ENCODE peak calls at places on chromosome 6, in nine cellular contexts. J, N, F, X, G, V, C, M and Q are unnamed samples.

GRCh38 chr6:80457044-80457933 is 350.8 kb downstream of the BCKDHB start:
- DNase-seq in G (peak; percentile 75), C (peak; percentile 66), J (peak; percentile 97), F (no peak), V (no peak), N (no peak), M (peak; percentile 73), X (peak; percentile 71), Q (no peak)

GRCh38 chr6:85404497-85405174 is 45.2 kb upstream of the NT5E start:
- DNase-seq in J (peak; percentile 89), G (peak; percentile 92), N (no peak), M (no peak), C (no peak), V (no peak), X (no peak), F (no peak), Q (no peak)

GRCh38 chr6:164417537-164417936 is 891.9 kb downstream of the C6orf118 start:
- DNase-seq in N (no peak), J (no peak), F (no peak), M (no peak), X (no peak), G (no peak), C (no peak), V (no peak), Q (no peak)

GRCh38 chr6:107435798-107436197 is 23.6 kb downstream of the PDSS2 start:
- DNase-seq in F (no peak), M (no peak), C (no peak), J (peak; percentile 6), G (no peak), V (no peak), N (no peak), X (no peak), Q (no peak)

GRCh38 chr6:12537389-12537788 is 179.2 kb upstream of the PHACTR1 start:
- DNase-seq in C (no peak), N (no peak), M (no peak), F (no peak), J (peak; percentile 96), V (no peak), X (no peak), G (peak; percentile 69), Q (no peak)

GRCh38 chr6:131013495-131013894 is 49.5 kb downstream of the EPB41L2 start:
- DNase-seq in M (peak; percentile 23), F (no peak), G (no peak), C (no peak), V (no peak), X (no peak), N (no peak), J (peak; percentile 94), Q (no peak)

GRCh38 chr6:45759134-45759849 is 256.4 kb downstream of the CLIC5 start:
- DNase-seq in X (no peak), J (no peak), M (no peak), V (no peak), F (no peak), G (no peak), N (no peak), C (no peak), Q (no peak)

GRCh38 chr6:109526905-109527628 is 44.0 kb upstream of the ZBTB24 start:
- DNase-seq in V (peak; percentile 42), X (peak; percentile 42), C (no peak), M (no peak), F (peak; percentile 78), G (peak; percentile 49), N (peak; percentile 7), J (peak; percentile 85), Q (peak; percentile 52)

GRCh38 chr6:108463789-108464188 is 96.9 kb upstream of the FOXO3 start:
- DNase-seq in J (peak; percentile 52), M (no peak), G (no peak), N (no peak), C (no peak), X (no peak), V (no peak), F (no peak), Q (no peak)

GRCh38 chr6:131400054-131400781 is 172.8 kb upstream of the ARG1 start:
- DNase-seq in V (no peak), M (no peak), N (no peak), G (peak; percentile 56), F (no peak), C (no peak), J (peak; percentile 72), X (no peak), Q (no peak)

GRCh38 chr6:149118737-149119653 is 198.5 kb upstream of the TAB2 start:
- DNase-seq in F (no peak), V (no peak), M (no peak), C (no peak), N (no peak), G (no peak), J (no peak), X (no peak), Q (no peak)

DNA sequence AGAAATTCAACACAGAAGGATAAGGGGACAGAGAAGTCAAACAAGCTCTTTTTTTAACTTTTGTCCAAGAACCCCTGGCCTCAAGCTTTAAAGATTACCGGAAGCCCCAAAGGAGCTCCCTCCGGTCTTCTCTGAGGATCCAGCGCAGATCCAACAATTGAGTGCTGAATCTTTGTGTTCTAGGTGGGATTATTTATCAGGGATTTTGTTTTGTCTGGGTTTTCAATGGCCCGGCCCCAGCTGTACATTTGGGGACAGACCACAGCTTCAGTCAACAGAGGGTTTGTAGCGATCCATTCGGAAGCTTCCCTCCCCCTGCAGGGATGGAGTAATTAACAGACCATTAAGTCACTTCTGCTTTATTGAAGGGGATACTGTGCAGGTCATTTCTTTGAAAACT is 7.8 kb downstream of the OLIG3 start:
- DNase-seq in C (no peak), X (no peak), F (no peak), J (no peak), V (no peak), N (no peak), M (no peak), G (no peak), Q (no peak)
- H3K27me3 ChIP-seq in C (peaks cover 94% of the 10 kb centered on the region), X (peaks cover 12% of the 10 kb centered on the region), F (peaks cover 67% of the 10 kb centered on the region), J (peaks cover 93% of the 10 kb centered on the region), V (peaks cover 59% of the 10 kb centered on the region), N (peaks cover 35% of the 10 kb centered on the region), M (peaks cover 5% of the 10 kb centered on the region), G (peaks cover 10% of the 10 kb centered on the region), Q (peaks cover 51% of the 10 kb centered on the region)

GRCh38 chr6:39304951-39305350 is 9.3 kb downstream of the KCNK17 start:
- DNase-seq in C (no peak), X (no peak), G (no peak), M (no peak), N (no peak), F (no peak), V (no peak), J (no peak), Q (no peak)

GRCh38 chr6:39301606-39302005 is 12.6 kb downstream of the KCNK17 start:
- DNase-seq in N (no peak), C (no peak), M (no peak), J (no peak), X (no peak), V (no peak), G (no peak), F (no peak), Q (no peak)

GRCh38 chr6:39302669-39303424 is 11.4 kb downstream of the KCNK17 start:
- DNase-seq in X (peak; percentile 89), J (peak; percentile 71), M (peak; percentile 49), C (peak; percentile 81), F (peak; percentile 87), V (peak; percentile 83), G (peak; percentile 65), N (peak; percentile 76), Q (peak; percentile 80)

GRCh38 chr6:39302011-39302410 is 12.2 kb downstream of the KCNK17 start:
- DNase-seq in V (no peak), C (no peak), F (no peak), M (no peak), N (no peak), J (no peak), G (no peak), X (no peak), Q (no peak)

DNA sequence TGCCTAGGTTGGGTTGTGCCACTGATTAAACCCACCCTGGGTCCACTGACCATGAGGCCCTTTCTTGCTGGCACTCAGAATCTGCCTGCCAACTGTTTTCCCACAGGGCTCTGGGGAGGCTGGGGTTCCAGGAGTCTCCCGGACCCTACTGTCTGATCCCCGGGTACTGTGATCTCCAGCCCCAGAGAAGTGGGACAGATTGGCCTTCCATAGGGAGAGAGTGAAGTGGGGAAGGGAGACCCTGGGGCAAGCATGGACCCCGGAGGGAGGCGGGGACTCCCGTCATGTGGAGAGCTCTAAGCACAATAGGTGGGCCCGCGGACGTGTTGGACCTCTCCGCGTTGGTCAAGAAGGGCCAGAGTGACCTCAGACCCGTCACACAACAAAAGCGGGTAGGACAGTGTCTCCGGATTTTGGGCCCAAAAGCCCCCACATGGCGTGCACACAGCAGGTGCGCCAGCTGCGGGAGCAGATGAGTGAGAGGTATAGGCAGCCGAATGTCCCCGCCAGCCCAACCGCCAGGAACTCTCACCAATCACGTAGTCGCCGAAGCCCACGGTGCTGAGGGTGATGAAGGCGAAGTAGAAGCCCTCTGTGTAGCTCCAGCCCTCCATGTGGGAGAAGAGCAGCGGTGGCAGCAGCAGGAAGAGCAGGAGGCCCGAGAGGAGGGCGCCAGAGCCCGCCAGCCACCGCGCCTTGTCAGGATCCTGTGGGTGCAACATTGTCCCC is 10.6 kb downstream of the KCNK17 start:
- DNase-seq in J (no peak), F (no peak), C (no peak), X (no peak), G (no peak), N (no peak), V (no peak), M (no peak), Q (no peak)
- H3K9me3 ChIP-seq in J (no peaks in the 10 kb centered on the region), F (no peaks in the 10 kb centered on the region), C (no peaks in the 10 kb centered on the region), X (peaks cover 2% of the 10 kb centered on the region), G (no peaks in the 10 kb centered on the region), N (no peaks in the 10 kb centered on the region), V (no peaks in the 10 kb centered on the region), M (no peaks in the 10 kb centered on the region), Q (no peaks in the 10 kb centered on the region)

GRCh38 chr6:165875946-165876345 is 212.9 kb upstream of the PDE10A start:
- DNase-seq in C (no peak), V (no peak), X (no peak), F (no peak), J (no peak), M (no peak), N (no peak), G (no peak), Q (no peak)

GRCh38 chr6:165872811-165873210 is 209.8 kb upstream of the PDE10A start:
- DNase-seq in G (no peak), M (no peak), C (no peak), F (no peak), N (no peak), V (no peak), J (no peak), X (no peak), Q (no peak)

GRCh38 chr6:165869526-165869925 is 206.5 kb upstream of the PDE10A start:
- DNase-seq in J (no peak), N (no peak), M (no peak), V (no peak), G (no peak), X (no peak), F (no peak), C (no peak), Q (no peak)

GRCh38 chr6:165871571-165871970 is 208.5 kb upstream of the PDE10A start:
- DNase-seq in M (no peak), N (no peak), G (no peak), V (no peak), F (no peak), C (no peak), J (no peak), X (no peak), Q (no peak)

GRCh38 chr6:165872311-165872710 is 209.3 kb upstream of the PDE10A start:
- DNase-seq in M (no peak), F (no peak), N (no peak), V (no peak), G (no peak), X (no peak), C (no peak), J (no peak), Q (no peak)
- H3K27me3 ChIP-seq in M (no peaks in the 10 kb centered on the region), F (peaks cover 3% of the 10 kb centered on the region), N (no peaks in the 10 kb centered on the region), V (no peaks in the 10 kb centered on the region), G (peaks cover 26% of the 10 kb centered on the region), X (no peaks in the 10 kb centered on the region), C (peaks cover 4% of the 10 kb centered on the region), J (peaks cover 6% of the 10 kb centered on the region), Q (no peaks in the 10 kb centered on the region)

GRCh38 chr6:122962196-122962595 is 33.8 kb upstream of the CLVS2 start:
- DNase-seq in M (no peak), V (no peak), G (no peak), X (no peak), J (no peak), N (no peak), C (no peak), F (no peak), Q (no peak)
- H3K9me3 ChIP-seq in M (peaks cover 4% of the 10 kb centered on the region), V (no peaks in the 10 kb centered on the region), G (no peaks in the 10 kb centered on the region), X (no peaks in the 10 kb centered on the region), J (no peaks in the 10 kb centered on the region), N (no peaks in the 10 kb centered on the region), C (peaks cover 15% of the 10 kb centered on the region), F (no peaks in the 10 kb centered on the region), Q (no peaks in the 10 kb centered on the region)